ENCODE peak calls at places on chromosomes 4 and X, in nine cellular contexts. Q, E, L, F, A, W, S, Y and K are unnamed samples.

GRCh38 chr4:112895785-112896184 is 153.7 kb upstream of the ANK2 start:
- DNase-seq in Q (no peak), E (no peak), L (no peak), F (peak; percentile 27), A (no peak), W (no peak), S (no peak), Y (no peak), K (no peak)

GRCh38 chr4:67871867-67872266 is 11.9 kb downstream of the TMPRSS11D start:
- DNase-seq in Q (no peak), E (peak; percentile 29), L (no peak), F (peak; percentile 72), A (no peak), W (no peak), S (peak; percentile 21), Y (no peak), K (peak; percentile 65)

GRCh38 chr4:141486375-141486997 is 149.9 kb upstream of the IL15 start:
- DNase-seq in Q (no peak), E (peak; percentile 15), L (no peak), F (peak; percentile 83), A (no peak), W (no peak), S (no peak), Y (no peak), K (no peak)

GRCh38 chr4:116702949-116703348 is 382.4 kb downstream of the TRAM1L1 start:
- DNase-seq in Q (no peak), E (no peak), L (no peak), F (peak; percentile 25), A (no peak), W (no peak), S (no peak), Y (no peak), K (no peak)

GRCh38 chr4:82801910-82802521 is 3.4 kb upstream of the SCD5 start:
- DNase-seq in Q (no peak), E (no peak), L (no peak), F (peak; percentile 54), A (no peak), W (no peak), S (peak; percentile 17), Y (no peak), K (peak; percentile 64)

GRCh38 chrX:35439692-35440091 is 358.4 kb upstream of the MAGEB16 start:
- DNase-seq in Q (no peak), E (no peak), L (no peak), F (no peak), A (no peak), W (no peak), S (no peak), Y (no peak), K (no peak)

GRCh38 chr4:10045481-10045880 is 24.2 kb upstream of the SLC2A9 start:
- DNase-seq in Q (no peak), E (no peak), L (no peak), F (peak; percentile 28), A (no peak), W (no peak), S (no peak), Y (no peak), K (no peak)

GRCh38 chr4:3648195-3648594 is 116.0 kb upstream of the LRPAP1 start:
- DNase-seq in Q (no peak), E (no peak), L (no peak), F (no peak), A (no peak), W (no peak), S (no peak), Y (no peak), K (no peak)

GRCh38 chr4:55409468-55410171 is 13.9 kb downstream of the TMEM165 start:
- DNase-seq in Q (no peak), E (no peak), L (no peak), F (peak; percentile 23), A (no peak), W (no peak), S (no peak), Y (no peak), K (peak; percentile 14)

GRCh38 chr4:73172166-73172565 is 86.4 kb downstream of the ANKRD17 start:
- DNase-seq in Q (no peak), E (no peak), L (no peak), F (no peak), A (no peak), W (no peak), S (no peak), Y (no peak), K (no peak)

GRCh38 chr4:185837415-185838103 is 25.6 kb upstream of the SORBS2 start:
- DNase-seq in Q (no peak), E (no peak), L (no peak), F (no peak), A (no peak), W (no peak), S (no peak), Y (no peak), K (peak; percentile 49)

GRCh38 chr4:185293202-185293601 is 83.8 kb downstream of the SNX25 start:
- DNase-seq in Q (no peak), E (no peak), L (no peak), F (no peak), A (no peak), W (no peak), S (no peak), Y (no peak), K (no peak)

GRCh38 chrX:115362334-115363095 is 73.0 kb downstream of the LUZP4 start:
- DNase-seq in Q (peak; percentile 26), E (no peak), L (no peak), F (peak; percentile 16), A (no peak), W (no peak), S (no peak), Y (no peak), K (no peak)

GRCh38 chrX:48753708-48754107 is 7.8 kb upstream of the GLOD5 start:
- DNase-seq in Q (no peak), E (no peak), L (no peak), F (no peak), A (no peak), W (no peak), S (no peak), Y (no peak), K (no peak)

GRCh38 chr4:72383439-72383838 is 185.6 kb downstream of the ADAMTS3 start:
- DNase-seq in Q (no peak), E (peak; percentile 10), L (no peak), F (peak; percentile 14), A (no peak), W (no peak), S (no peak), Y (no peak), K (no peak)

GRCh38 chr4:110886270-110886669 is 263.4 kb upstream of the PITX2 start:
- DNase-seq in Q (no peak), E (no peak), L (no peak), F (no peak), A (no peak), W (no peak), S (no peak), Y (no peak), K (no peak)

GRCh38 chrX:121160987-121161386 is 113.6 kb downstream of the GLUD2 start:
- DNase-seq in Q (no peak), E (no peak), L (no peak), F (no peak), A (no peak), W (no peak), S (no peak), Y (no peak), K (no peak)

GRCh38 chr4:31045724-31046318 is 325.7 kb downstream of the PCDH7 start:
- DNase-seq in Q (no peak), E (no peak), L (no peak), F (peak; percentile 27), A (no peak), W (no peak), S (peak; percentile 1), Y (no peak), K (peak; percentile 37)

GRCh38 chr4:188341428-188341827 is 202.2 kb downstream of the TRIML1 start:
- DNase-seq in Q (no peak), E (no peak), L (no peak), F (no peak), A (no peak), W (no peak), S (no peak), Y (no peak), K (no peak)

GRCh38 chrX:70452143-70452733 is 7.6 kb downstream of the DLG3 start:
- DNase-seq in Q (no peak), E (peak; percentile 73), L (peak; percentile 10), F (peak; percentile 55), A (peak; percentile 73), W (peak; percentile 23), S (peak; percentile 49), Y (peak; percentile 55), K (no peak)

GRCh38 chr4:124097447-124097846 is 615.1 kb downstream of the ANKRD50 start:
- DNase-seq in Q (no peak), E (no peak), L (no peak), F (no peak), A (no peak), W (no peak), S (no peak), Y (no peak), K (no peak)

GRCh38 chrX:7647826-7648225 is 195.1 kb upstream of the VCX start:
- DNase-seq in Q (no peak), E (no peak), L (no peak), F (no peak), A (no peak), W (no peak), S (no peak), Y (no peak), K (no peak)

GRCh38 chr4:188399834-188400233 is 260.6 kb downstream of the TRIML1 start:
- DNase-seq in Q (no peak), E (no peak), L (no peak), F (no peak), A (no peak), W (no peak), S (no peak), Y (no peak), K (no peak)

GRCh38 chr4:14188214-14188613 is 560.7 kb upstream of the BOD1L1 start:
- DNase-seq in Q (no peak), E (no peak), L (no peak), F (no peak), A (no peak), W (no peak), S (no peak), Y (no peak), K (no peak)

GRCh38 chr4:10083861-10084641 is 32.5 kb downstream of the WDR1 start:
- DNase-seq in Q (peak; percentile 9), E (no peak), L (no peak), F (no peak), A (peak; percentile 35), W (no peak), S (no peak), Y (no peak), K (no peak)

GRCh38 chrX:133650262-133650661 is 235.0 kb upstream of the GPC4 start:
- DNase-seq in Q (no peak), E (no peak), L (no peak), F (no peak), A (no peak), W (no peak), S (no peak), Y (no peak), K (no peak)